ENCODE peak calls at places on chromosomes 12 and 14, in seven cellular contexts. E is K562, N is HCT116, U is H1, M is GM12878, K is HepG2, P is SK-N-SH. T is an unnamed sample.

GRCh38 chr12:42584539-42585174 is 4.9 kb downstream of the PRICKLE1 start:
- DNase-seq in E (no peak), N (no peak), U (no peak), M (no peak), K (no peak), P (peak), T (no peak)

GRCh38 chr12:57628280-57629191 is 4.5 kb downstream of the B4GALNT1 start:
- DNase-seq in E (no peak), N (no peak), U (peak), M (no peak), K (no peak), P (peak), T (no peak)

GRCh38 chr14:20195911-20196310 is 5.2 kb downstream of the OR11G2 start:
- DNase-seq in E (no peak), N (no peak), U (no peak), M (no peak), K (no peak), P (no peak), T (no peak)

GRCh38 chr14:78902010-78902623 is 731.9 kb downstream of the NRXN3 start:
- DNase-seq in E (no peak), N (no peak), U (peak), M (no peak), K (peak), P (peak), T (peak)

GRCh38 chr12:112182499-112182898 is 57.1 kb downstream of the TRAFD1 start:
- DNase-seq in E (no peak), N (no peak), U (no peak), M (no peak), K (no peak), P (no peak), T (no peak)

GRCh38 chr14:68464716-68465115 is 328.2 kb downstream of the ZFP36L1 start:
- DNase-seq in E (no peak), N (peak), U (no peak), M (no peak), K (no peak), P (no peak), T (no peak)

GRCh38 chr14:93648440-93649168 is 139.7 kb downstream of the PRIMA1 start:
- DNase-seq in E (peak), N (peak), U (no peak), M (no peak), K (peak), P (peak), T (peak)

GRCh38 chr12:111453071-111453989 is 47.6 kb downstream of the SH2B3 start:
- DNase-seq in E (no peak), N (no peak), U (peak), M (no peak), K (no peak), P (no peak), T (no peak)

GRCh38 chr12:116821291-116821690 is 60.0 kb downstream of the HRK start:
- DNase-seq in E (no peak), N (no peak), U (no peak), M (no peak), K (no peak), P (no peak), T (no peak)

GRCh38 chr14:101858791-101859537 is 97.5 kb downstream of the PPP2R5C start:
- DNase-seq in E (no peak), N (no peak), U (no peak), M (no peak), K (no peak), P (peak), T (no peak)

GRCh38 chr12:5230151-5230550 is 186.5 kb downstream of the KCNA5 start:
- DNase-seq in E (no peak), N (no peak), U (no peak), M (no peak), K (no peak), P (no peak), T (no peak)

GRCh38 chr12:30794591-30795409 is 40.0 kb upstream of the CAPRIN2 start:
- DNase-seq in E (peak), N (peak), U (no peak), M (no peak), K (peak), P (no peak), T (peak)

GRCh38 chr12:38099686-38100085 is 216.9 kb upstream of the ALG10B start:
- DNase-seq in E (no peak), N (no peak), U (no peak), M (no peak), K (no peak), P (no peak), T (no peak)

GRCh38 chr12:104888892-104889291 is 69.2 kb downstream of the SLC41A2 start:
- DNase-seq in E (no peak), N (no peak), U (no peak), M (no peak), K (no peak), P (no peak), T (no peak)

DNA sequence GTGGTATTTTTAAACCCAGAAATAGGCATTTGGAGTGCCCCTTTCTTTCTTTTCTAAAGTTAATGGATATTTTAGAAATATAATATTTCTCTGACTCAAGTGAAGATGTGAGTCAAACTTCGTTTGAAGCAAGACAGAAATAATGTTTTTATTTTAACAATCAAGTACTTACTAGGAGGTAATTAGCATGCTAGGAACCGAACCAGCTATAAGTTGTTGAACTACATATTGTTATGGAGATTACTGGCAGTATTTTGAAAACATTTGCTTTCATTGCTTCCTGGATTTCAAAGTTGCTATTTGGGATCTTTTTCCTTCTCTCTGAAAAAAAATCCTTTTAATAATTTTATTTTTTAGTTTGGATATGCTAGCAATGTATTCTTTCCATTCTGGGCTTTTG is 225.2 kb downstream of the NEDD1 start:
- DNase-seq in E (no peak), N (no peak), U (no peak), M (no peak), K (no peak), P (no peak), T (no peak)
- TF ChIP-seq YY1 in E (no peak), N (no peak), U (no peak), M (no peak), K (no peak), P (no peak), T (no peak)

GRCh38 chr12:94206886-94207285 is 58.5 kb downstream of the PLXNC1 start:
- DNase-seq in E (no peak), N (no peak), U (no peak), M (no peak), K (no peak), P (no peak), T (no peak)

GRCh38 chr12:94208433-94208921 is 60.1 kb downstream of the PLXNC1 start:
- DNase-seq in E (peak), N (no peak), U (no peak), M (no peak), K (no peak), P (no peak), T (no peak)

GRCh38 chr12:94205738-94206310 is 57.4 kb downstream of the PLXNC1 start:
- DNase-seq in E (no peak), N (no peak), U (no peak), M (no peak), K (no peak), P (no peak), T (no peak)

GRCh38 chr12:94209240-94209639 is 60.9 kb downstream of the PLXNC1 start:
- DNase-seq in E (no peak), N (no peak), U (no peak), M (no peak), K (no peak), P (no peak), T (no peak)

GRCh38 chr12:94207467-94208432 is 59.4 kb downstream of the PLXNC1 start:
- DNase-seq in E (peak), N (no peak), U (no peak), M (peak), K (no peak), P (no peak), T (no peak)
- TF ChIP-seq YY1 in E (no peak), N (no peak), U (no peak), M (peak), K (no peak), P (no peak), T (no peak)

DNA sequence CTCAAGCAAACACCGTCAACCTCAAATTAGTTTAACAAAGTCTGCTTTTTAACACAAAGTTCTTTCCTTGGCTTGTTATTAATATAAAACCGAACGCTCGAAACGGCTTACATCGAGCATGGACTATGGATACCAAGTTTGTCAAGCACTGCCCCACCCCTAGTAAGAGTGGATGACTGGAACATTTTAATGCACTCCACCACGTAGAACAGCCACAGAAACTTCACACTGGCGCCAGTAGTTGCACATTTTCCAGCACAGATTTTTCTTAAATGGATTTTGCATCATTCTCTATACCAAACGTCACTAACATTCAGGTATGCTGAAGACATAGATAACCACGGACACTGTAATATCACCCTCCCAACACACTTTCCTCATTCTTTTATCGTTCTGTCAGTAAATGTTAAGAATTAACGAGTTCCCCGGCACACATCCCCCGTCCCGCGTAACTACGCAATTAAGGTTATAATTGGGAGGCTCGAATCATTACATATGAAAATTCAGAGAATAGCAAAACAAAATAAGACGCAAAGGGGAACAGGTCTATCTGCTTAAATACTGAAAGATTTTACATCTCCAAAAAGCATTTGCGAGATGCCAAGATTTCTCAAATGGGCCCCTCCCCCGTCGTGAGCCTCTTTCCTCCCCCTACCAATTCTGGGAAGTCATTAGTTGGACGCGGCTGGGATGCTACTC is 990 bp downstream of the FERMT2 start:
- DNase-seq in E (no peak), N (no peak), U (no peak), M (no peak), K (peak), P (peak), T (no peak)
- TF ChIP-seq YY1 in E (no peak), N (no peak), U (no peak), M (no peak), K (no peak), P (no peak), T (no peak)

DNA sequence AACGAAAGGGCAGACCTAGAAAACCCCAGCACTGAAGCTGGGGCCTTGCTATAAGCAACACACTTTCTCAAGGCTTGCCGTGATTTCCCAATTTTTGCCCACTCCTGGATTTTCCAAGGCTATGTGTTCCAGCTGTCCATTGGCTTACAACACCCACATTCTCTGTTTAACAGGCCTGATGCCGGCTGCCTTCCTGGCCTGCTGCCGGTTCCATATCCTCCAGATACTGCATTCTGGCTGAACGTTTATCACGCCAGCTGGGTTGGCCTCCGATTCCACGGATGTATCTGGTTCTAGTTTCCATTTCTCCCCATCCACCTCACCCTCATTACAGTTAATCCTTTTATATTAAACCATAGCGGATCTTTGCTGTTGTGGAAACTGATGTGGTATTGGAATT is 1.9 kb upstream of the PCNX1 start:
- DNase-seq in E (no peak), N (no peak), U (no peak), M (no peak), K (no peak), P (no peak), T (no peak)
- TF ChIP-seq YY1 in E (no peak), N (no peak), U (no peak), M (no peak), K (no peak), P (no peak), T (no peak)

DNA sequence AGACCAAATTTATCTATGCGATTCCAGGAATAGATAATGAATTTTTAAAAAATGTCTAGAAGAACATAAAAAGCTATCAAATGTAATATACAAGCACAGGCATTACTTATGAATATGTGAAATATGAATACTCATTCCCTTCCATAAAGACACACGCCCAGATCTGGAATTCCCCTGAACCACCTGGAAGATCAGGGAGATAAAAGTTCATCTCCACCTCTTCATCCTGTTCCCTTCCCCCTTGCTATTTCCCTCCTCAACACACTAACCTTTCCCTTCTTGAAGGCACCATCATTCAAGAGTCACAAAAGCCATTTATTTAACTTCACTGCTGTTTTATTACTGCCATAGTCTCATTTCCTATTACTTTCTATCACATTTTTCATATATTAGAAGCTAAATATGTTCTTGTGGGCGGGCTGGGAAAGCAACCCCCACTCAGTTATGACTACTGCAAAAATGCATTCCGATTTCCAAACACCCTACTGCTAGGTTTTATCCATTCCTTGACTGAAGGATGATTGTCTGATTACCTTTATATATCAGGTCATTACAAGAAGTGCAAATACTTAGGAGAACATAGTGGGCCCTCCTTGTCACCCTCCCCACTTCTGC is 16.1 kb downstream of the FGD6 start:
- DNase-seq in E (no peak), N (no peak), U (no peak), M (no peak), K (no peak), P (no peak), T (no peak)
- TF ChIP-seq YY1 in E (no peak), N (no peak), U (no peak), M (no peak), K (no peak), P (no peak), T (no peak)

GRCh38 chr12:132428872-132429121 is 61.2 kb upstream of the FBRSL1 start:
- DNase-seq in E (no peak), N (no peak), U (no peak), M (no peak), K (peak), P (no peak), T (no peak)
- TF ChIP-seq YY1 in E (no peak), N (no peak), U (no peak), M (no peak), K (no peak), P (no peak), T (no peak)

GRCh38 chr14:24390696-24391468 is 7.9 kb upstream of the NYNRIN start:
- DNase-seq in E (no peak), N (no peak), U (no peak), M (no peak), K (no peak), P (no peak), T (no peak)
- TF ChIP-seq YY1 in E (no peak), N (no peak), U (no peak), M (no peak), K (no peak), P (no peak), T (no peak)

GRCh38 chr14:65433646-65434045 is 21.1 kb downstream of the FUT8 start:
- DNase-seq in E (no peak), N (no peak), U (no peak), M (no peak), K (no peak), P (no peak), T (no peak)

GRCh38 chr14:65433157-65433556 is 20.6 kb downstream of the FUT8 start:
- DNase-seq in E (no peak), N (no peak), U (no peak), M (no peak), K (no peak), P (no peak), T (no peak)

GRCh38 chr14:65432361-65432948 is 19.9 kb downstream of the FUT8 start:
- DNase-seq in E (no peak), N (no peak), U (no peak), M (no peak), K (no peak), P (no peak), T (no peak)

GRCh38 chr14:65431951-65432350 is 19.4 kb downstream of the FUT8 start:
- DNase-seq in E (no peak), N (no peak), U (no peak), M (no peak), K (no peak), P (no peak), T (no peak)

GRCh38 chr14:65434216-65434850 is 21.8 kb downstream of the FUT8 start:
- DNase-seq in E (peak), N (no peak), U (no peak), M (no peak), K (no peak), P (no peak), T (peak)
- TF ChIP-seq YY1 in E (no peak), N (no peak), U (no peak), M (no peak), K (no peak), P (no peak), T (no peak)

DNA sequence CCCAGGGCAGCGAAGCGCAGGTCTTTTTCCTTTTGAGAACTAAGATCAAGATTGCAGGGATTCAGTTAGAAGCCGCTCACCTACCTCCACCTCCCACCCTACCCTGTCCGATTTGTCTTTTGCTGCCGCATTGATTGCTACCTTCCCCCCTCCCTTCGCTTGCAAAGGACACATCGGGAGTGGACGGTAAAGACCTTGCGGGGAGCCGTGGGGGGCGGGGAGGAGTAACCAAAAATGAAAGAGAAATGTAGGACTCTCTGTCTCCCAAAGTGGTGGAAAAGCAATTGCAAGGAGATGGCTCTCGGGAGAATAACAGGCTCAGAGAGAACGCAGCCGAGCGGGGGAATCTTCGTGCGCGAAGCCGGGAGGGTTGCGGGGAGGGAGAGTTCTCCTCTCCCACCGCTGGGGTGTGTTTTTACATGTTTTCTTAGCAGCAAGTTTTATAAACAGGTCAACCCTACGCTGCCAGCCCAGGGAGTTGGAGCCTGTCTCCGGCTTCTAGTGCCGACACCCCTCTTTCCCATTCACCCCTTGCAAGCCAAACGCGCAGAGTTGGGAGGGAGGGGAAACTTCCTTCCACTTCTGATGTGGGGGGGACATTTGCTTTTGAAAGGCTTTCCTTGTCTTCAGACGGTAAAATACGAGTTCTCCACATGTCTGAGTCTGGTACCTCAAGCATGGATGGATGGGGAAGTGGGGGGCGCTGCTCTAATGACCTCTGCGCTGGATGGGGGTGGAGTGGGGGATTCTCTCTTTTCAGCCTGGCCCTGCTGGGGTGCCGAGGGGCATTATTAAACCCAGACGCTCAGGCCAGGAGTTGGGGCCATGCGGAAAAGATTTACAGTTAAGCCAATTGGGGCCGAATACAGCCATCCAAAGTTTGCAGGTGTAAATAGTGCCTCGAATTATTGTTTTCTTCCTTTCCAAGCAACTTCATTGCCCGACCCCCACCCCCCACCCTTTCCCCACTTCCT is 8.9 kb upstream of the TBX3 start:
- DNase-seq in E (no peak), N (no peak), U (peak), M (no peak), K (no peak), P (peak), T (no peak)
- TF ChIP-seq YY1 in E (no peak), N (no peak), U (no peak), M (no peak), K (no peak), P (no peak), T (no peak)

GRCh38 chr12:119992129-119992705 is 3.2 kb downstream of the BICDL1 start:
- DNase-seq in E (no peak), N (no peak), U (no peak), M (no peak), K (no peak), P (no peak), T (no peak)
- TF ChIP-seq YY1 in E (no peak), N (no peak), U (no peak), M (no peak), K (no peak), P (no peak), T (no peak)